ENCODE peak calls at places on chromosomes 16 and 17, in four cellular contexts. Y is cardiac muscle cell; J is CD8-positive, alpha-beta T cell; B is A549. F is an unnamed sample.

GRCh38 chr16:89413811-89414585 is 76.4 kb downstream of the ANKRD11 start:
- DNase-seq in Y (no peak), J (no peak), B (no peak), F (no peak)

GRCh38 chr16:30184430-30185140 is 1.2 kb downstream of the CORO1A start:
- DNase-seq in Y (no peak), J (peak; percentile 24), B (no peak), F (peak; percentile 17)

GRCh38 chr16:26709175-26709574 is 357.6 kb upstream of the C16orf82 start:
- DNase-seq in Y (no peak), J (no peak), B (no peak), F (no peak)

GRCh38 chr16:70430667-70431536 is 8.0 kb downstream of the ST3GAL2 start:
- DNase-seq in Y (no peak), J (peak; percentile 10), B (no peak), F (peak; percentile 30)

GRCh38 chr16:68651136-68651535 is 6.0 kb downstream of the CDH3 start:
- DNase-seq in Y (no peak), J (no peak), B (no peak), F (no peak)

GRCh38 chr16:22007509-22008214 is at the start of gene MOSMO:
- DNase-seq in Y (peak; percentile 70), J (peak; percentile 30), B (peak; percentile 60), F (peak; percentile 82)

GRCh38 chr17:42120161-42121065 is 754 bp downstream of the KAT2A start:
- DNase-seq in Y (peak; percentile 21), J (no peak), B (peak; percentile 82), F (no peak)

GRCh38 chr16:81417210-81417609 is 27.4 kb upstream of the CMIP start:
- DNase-seq in Y (no peak), J (no peak), B (no peak), F (no peak)

GRCh38 chr16:85220125-85220839 is 108.0 kb upstream of the CIBAR2 start:
- DNase-seq in Y (peak; percentile 84), J (no peak), B (no peak), F (no peak)

GRCh38 chr17:34623856-34624766 is 44.7 kb downstream of the TMEM132E start:
- DNase-seq in Y (no peak), J (no peak), B (no peak), F (no peak)

GRCh38 chr16:73792199-73793108 is 504.2 kb upstream of the PSMD7 start:
- DNase-seq in Y (no peak), J (no peak), B (no peak), F (no peak)

GRCh38 chr16:73797115-73797514 is 499.5 kb upstream of the PSMD7 start:
- DNase-seq in Y (no peak), J (no peak), B (no peak), F (no peak)

GRCh38 chr16:73793286-73793685 is 503.3 kb upstream of the PSMD7 start:
- DNase-seq in Y (no peak), J (no peak), B (no peak), F (no peak)

DNA sequence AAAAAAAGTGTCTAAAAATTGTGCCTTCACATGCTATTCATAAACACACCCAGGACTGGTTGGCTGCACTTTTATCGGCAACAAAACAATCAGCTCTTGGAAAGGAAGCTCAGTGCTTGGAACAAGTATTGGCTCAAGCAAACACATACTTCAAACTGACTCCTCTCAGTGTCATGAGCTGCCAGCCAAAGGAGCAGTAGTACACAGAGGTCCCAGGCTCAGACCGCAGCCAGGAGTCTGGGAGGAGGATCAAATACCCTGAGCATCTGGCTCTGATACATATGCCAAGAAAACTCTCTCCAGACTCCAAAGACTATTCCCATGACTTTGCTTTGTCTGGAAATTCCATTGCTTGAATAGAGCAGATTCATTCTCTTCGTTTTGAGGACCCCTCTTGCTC is 501.7 kb upstream of the PSMD7 start:
- DNase-seq in Y (no peak), J (no peak), B (no peak), F (peak; percentile 80)
- H3K4me1 ChIP-seq in Y (peaks cover 6% of the 10 kb centered on the region), J (no peaks in the 10 kb centered on the region), B (no peaks in the 10 kb centered on the region), F (peaks cover 57% of the 10 kb centered on the region)

DNA sequence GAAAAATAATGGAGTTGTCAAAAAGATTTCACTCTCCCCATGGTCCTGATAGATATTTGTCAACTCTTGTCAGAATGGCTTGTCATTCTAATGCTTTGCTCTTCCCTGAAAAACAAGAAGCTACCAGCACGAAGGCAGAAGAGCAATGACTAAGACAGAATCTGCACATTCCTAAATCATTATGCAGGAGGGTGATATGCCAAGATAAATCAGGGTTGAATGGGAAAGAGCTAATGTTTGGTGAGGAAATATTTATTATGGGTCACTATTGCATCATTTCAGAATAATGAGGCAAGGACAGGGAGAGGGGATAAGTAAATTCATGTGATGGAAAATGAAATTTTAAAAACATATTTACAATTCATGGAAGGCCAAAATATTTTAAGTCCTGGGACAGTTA is 297.5 kb upstream of the XYLT1 start:
- DNase-seq in Y (no peak), J (no peak), B (no peak), F (no peak)
- H3K4me1 ChIP-seq in Y (no peaks in the 10 kb centered on the region), J (no peaks in the 10 kb centered on the region), B (no peaks in the 10 kb centered on the region), F (no peaks in the 10 kb centered on the region)

GRCh38 chr17:57577751-57578607 is 167.1 kb downstream of the CCDC182 start:
- DNase-seq in Y (peak; percentile 93), J (no peak), B (no peak), F (no peak)
- H3K4me1 ChIP-seq in Y (peaks cover 10% of the 10 kb centered on the region), J (no peaks in the 10 kb centered on the region), B (peaks cover 13% of the 10 kb centered on the region), F (peaks cover 16% of the 10 kb centered on the region)

GRCh38 chr16:630815-631405 is at the start of gene WFIKKN1:
- DNase-seq in Y (no peak), J (no peak), B (no peak), F (no peak)

GRCh38 chr16:631808-632358 is 1.1 kb downstream of the WFIKKN1 start:
- DNase-seq in Y (no peak), J (no peak), B (no peak), F (no peak)

GRCh38 chr16:628321-629061 is 2.3 kb upstream of the WFIKKN1 start:
- DNase-seq in Y (no peak), J (no peak), B (no peak), F (no peak)

GRCh38 chr16:629289-630023 is 1.3 kb upstream of the WFIKKN1 start:
- DNase-seq in Y (no peak), J (no peak), B (no peak), F (no peak)

GRCh38 chr16:630024-630814 is 566 bp upstream of the WFIKKN1 start:
- DNase-seq in Y (no peak), J (no peak), B (no peak), F (no peak)
- H3K4me1 ChIP-seq in Y (peaks cover 23% of the 10 kb centered on the region), J (peaks cover 6% of the 10 kb centered on the region), B (peaks cover 50% of the 10 kb centered on the region), F (no peaks in the 10 kb centered on the region)

DNA sequence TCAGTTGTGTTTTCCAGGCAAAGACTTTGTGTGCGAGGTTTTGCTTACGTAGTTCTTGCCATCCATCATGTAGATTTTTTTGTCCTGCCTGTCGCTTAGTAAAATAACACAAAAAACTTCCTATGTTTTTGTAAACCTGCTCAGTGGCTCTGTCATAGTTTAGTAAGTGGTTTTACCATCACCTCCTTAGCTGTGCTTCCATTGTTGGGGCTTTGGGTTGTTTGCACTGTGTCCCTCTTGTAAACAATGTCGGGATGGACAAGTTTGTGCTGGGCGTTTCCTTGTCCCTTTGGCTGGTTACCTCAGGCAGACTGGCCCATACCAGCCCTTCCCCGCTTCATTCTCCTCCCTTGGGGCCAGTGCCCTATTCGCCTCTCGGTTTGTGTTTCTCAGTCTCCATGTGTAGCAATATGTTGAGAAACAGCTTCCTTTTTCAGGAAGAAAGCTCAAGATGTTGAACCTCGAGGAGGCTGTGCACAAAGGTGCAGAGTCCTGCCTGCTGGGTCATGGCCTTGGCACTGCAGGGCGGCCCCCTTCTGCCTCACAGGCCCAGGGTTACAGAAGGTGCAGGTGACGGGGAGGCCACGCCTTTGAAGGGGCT is 74.6 kb downstream of the KSR1 start:
- DNase-seq in Y (peak; percentile 72), J (no peak), B (no peak), F (peak; percentile 59)
- H3K4me1 ChIP-seq in Y (peaks cover 28% of the 10 kb centered on the region), J (peaks cover 9% of the 10 kb centered on the region), B (peaks cover 100% of the 10 kb centered on the region), F (no peaks in the 10 kb centered on the region)

DNA sequence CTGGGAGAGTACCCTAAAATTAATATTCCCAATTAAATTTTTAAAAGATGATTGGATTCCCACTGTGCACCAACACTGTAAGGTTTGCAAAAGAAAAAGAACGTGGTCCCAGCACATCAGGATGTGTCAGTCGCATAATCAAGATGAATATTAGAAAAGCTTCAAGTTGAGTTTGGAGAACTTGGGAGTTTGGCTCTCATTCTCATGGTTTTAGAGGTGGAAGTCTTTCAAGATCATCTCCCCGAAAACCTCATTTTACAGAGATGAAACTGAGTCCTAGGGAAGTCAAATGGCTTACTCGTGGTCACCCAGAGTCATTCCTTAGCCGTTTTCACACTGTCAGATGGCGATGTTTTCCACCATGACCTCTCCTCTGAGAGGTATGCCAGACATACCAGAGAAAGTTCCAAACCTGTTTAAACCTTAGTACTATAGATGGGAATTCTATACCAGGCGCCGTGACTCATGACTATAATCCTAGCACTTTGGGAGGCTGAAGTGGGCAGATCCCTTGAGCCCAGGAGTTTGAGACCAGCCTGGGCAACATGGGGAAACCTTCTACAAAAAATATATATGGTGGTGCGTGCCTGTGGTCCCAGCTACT is 1.2 kb downstream of the SEC14L1 start:
- DNase-seq in Y (no peak), J (no peak), B (no peak), F (no peak)
- H3K4me1 ChIP-seq in Y (peaks cover 23% of the 10 kb centered on the region), J (peaks cover 31% of the 10 kb centered on the region), B (peaks cover 23% of the 10 kb centered on the region), F (peaks cover 20% of the 10 kb centered on the region)